ENCODE peak calls at places on chromosomes 2 and 18, in ten cellular contexts. O is fibroblast of villous mesenchyme, D is adrenal gland, S is astrocyte, M is cardiac muscle cell, I is H9, G is AG10803, T is uterus, E is HFF-Myc, L is mucosa of descending colon. X is an unnamed sample.

GRCh38 chr2:45724329-45724728 is 72.9 kb downstream of the PRKCE start:
- DNase-seq in I (no peak), L (no peak), M (no peak), S (no peak), G (no peak), T (no peak), E (no peak), O (no peak), D (no peak), X (no peak)

GRCh38 chr2:212360068-212360460 is 178.5 kb downstream of the ERBB4 start:
- DNase-seq in T (no peak), I (no peak), E (no peak), S (no peak), L (no peak), O (no peak), G (no peak), M (no peak), D (no peak), X (no peak)

GRCh38 chr18:3985664-3986063 is 469.4 kb downstream of the DLGAP1 start:
- DNase-seq in G (peak; percentile 57), S (peak; percentile 91), O (peak; percentile 79), I (no peak), D (no peak), M (peak; percentile 8), T (no peak), E (peak; percentile 43), L (no peak), X (no peak)

GRCh38 chr2:109321570-109321969 is 192.6 kb downstream of the SH3RF3 start:
- DNase-seq in G (peak; percentile 71), T (no peak), E (no peak), L (no peak), O (peak; percentile 85), D (no peak), M (peak; percentile 78), S (no peak), I (no peak), X (no peak)

GRCh38 chr2:24793752-24794477 is 690 bp downstream of the CENPO start:
- DNase-seq in L (no peak), O (peak; percentile 51), I (peak; percentile 46), E (no peak), M (peak; percentile 47), G (no peak), S (peak; percentile 41), T (no peak), D (no peak), X (peak; percentile 37)

GRCh38 chr2:17470855-17471641 is 47.2 kb downstream of the RAD51AP2 start:
- DNase-seq in S (peak; percentile 85), I (peak; percentile 60), M (peak; percentile 48), O (peak; percentile 79), L (no peak), D (no peak), E (no peak), G (peak; percentile 0), T (no peak), X (no peak)

GRCh38 chr2:234559609-234560008 is 62.7 kb upstream of the ARL4C start:
- DNase-seq in I (no peak), T (no peak), G (no peak), M (no peak), D (no peak), E (no peak), S (no peak), O (no peak), L (no peak), X (no peak)

GRCh38 chr2:15170068-15170775 is 390.9 kb downstream of the NBAS start:
- DNase-seq in E (no peak), T (no peak), I (peak; percentile 65), O (no peak), S (peak; percentile 61), D (no peak), M (peak; percentile 65), L (no peak), G (peak; percentile 37), X (peak; percentile 13)

GRCh38 chr2:36606925-36607324 is 9.0 kb upstream of the FEZ2 start:
- DNase-seq in I (no peak), L (no peak), S (no peak), M (no peak), T (no peak), O (no peak), D (no peak), G (no peak), E (no peak), X (no peak)

GRCh38 chr2:36607947-36608346 is 10.0 kb upstream of the FEZ2 start:
- DNase-seq in T (no peak), M (no peak), E (no peak), I (no peak), G (peak; percentile 22), D (no peak), S (no peak), L (no peak), O (no peak), X (no peak)

GRCh38 chr2:36609507-36609906 is 11.5 kb upstream of the FEZ2 start:
- DNase-seq in T (no peak), G (no peak), S (no peak), L (no peak), E (no peak), M (no peak), O (peak; percentile 68), I (no peak), D (no peak), X (no peak)

GRCh38 chr2:36605273-36605672 is 7.3 kb upstream of the FEZ2 start:
- DNase-seq in E (no peak), L (no peak), I (no peak), O (no peak), S (no peak), T (no peak), G (no peak), M (no peak), D (no peak), X (no peak)
- TF ChIP-seq CTCF in E (no peak), L (no peak), I (no peak), O (no peak), S (no peak), T (no peak), G (no peak), M (no peak), D (no peak), X (no peak)

GRCh38 chr2:219278655-219279150 is 463 bp upstream of the DNAJB2 start:
- DNase-seq in G (no peak), E (no peak), L (no peak), O (no peak), T (no peak), D (no peak), M (no peak), I (no peak), S (no peak), X (no peak)

GRCh38 chr2:219277703-219278654 is 1.2 kb upstream of the DNAJB2 start:
- DNase-seq in T (peak; percentile 82), O (peak; percentile 83), D (peak; percentile 81), S (peak; percentile 60), L (peak; percentile 89), I (peak; percentile 94), E (no peak), M (peak; percentile 82), G (peak; percentile 84), X (peak; percentile 79)

GRCh38 chr2:219279916-219280516 is 850 bp downstream of the DNAJB2 start:
- DNase-seq in S (no peak), E (no peak), M (no peak), L (no peak), O (no peak), D (peak; percentile 52), T (no peak), G (no peak), I (no peak), X (no peak)

GRCh38 chr2:219280682-219281081 is 1.5 kb downstream of the DNAJB2 start:
- DNase-seq in T (no peak), I (no peak), O (no peak), M (no peak), L (no peak), S (no peak), D (no peak), G (no peak), E (no peak), X (no peak)

GRCh38 chr2:219279151-219279915 is at the start of gene DNAJB2:
- DNase-seq in T (peak; percentile 99), E (peak; percentile 93), L (peak; percentile 99), G (peak; percentile 99), S (peak; percentile 96), M (peak; percentile 100), I (peak; percentile 97), O (peak; percentile 99), D (peak; percentile 100), X (peak; percentile 95)
- TF ChIP-seq CTCF in T (no peak), E (peak; percentile 15), L (no peak), G (no peak), S (no peak), M (peak; percentile 22), I (no peak), O (peak; percentile 22), D (no peak), X (no peak)

DNA sequence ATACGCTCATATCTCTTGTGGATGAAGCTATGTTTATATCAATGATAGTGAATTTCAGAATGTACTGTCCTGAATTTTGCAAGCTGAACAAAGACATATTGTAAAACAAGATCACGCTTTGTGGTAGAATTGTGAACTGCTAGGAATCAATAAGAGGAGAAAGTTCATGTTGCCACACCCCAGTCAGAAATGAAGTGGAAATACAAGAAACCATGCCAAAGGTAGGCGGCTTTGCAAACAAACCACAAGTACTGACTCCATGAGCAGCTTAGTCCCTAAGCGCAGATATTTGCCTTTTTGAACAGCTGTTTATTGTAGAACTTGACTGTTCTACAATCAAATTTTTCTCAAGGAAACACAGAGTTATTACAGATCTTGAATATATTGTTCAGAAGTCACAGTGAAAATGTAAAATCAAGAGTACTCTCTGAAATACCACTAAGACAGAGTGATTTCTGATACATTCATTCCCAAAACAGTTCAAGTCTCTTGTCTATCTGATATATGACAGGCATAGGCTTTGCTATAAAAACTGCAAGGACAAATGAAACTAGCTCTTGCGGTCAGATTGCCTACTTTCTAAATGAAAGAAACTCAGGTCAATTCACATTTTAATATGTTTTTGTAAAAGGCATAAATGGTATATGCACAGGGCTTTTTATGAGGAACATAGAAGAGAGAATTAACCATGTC is 120.9 kb upstream of the CDH19 start:
- DNase-seq in I (no peak), O (no peak), L (peak; percentile 24), M (peak; percentile 80), T (no peak), E (no peak), S (peak; percentile 24), G (no peak), D (no peak), X (no peak)
- TF ChIP-seq CTCF in I (no peak), O (no peak), L (no peak), M (no peak), T (no peak), E (no peak), S (no peak), G (no peak), D (no peak), X (no peak)

GRCh38 chr2:218039171-218039570 is 29.9 kb upstream of the RUFY4 start:
- DNase-seq in T (no peak), O (no peak), D (no peak), E (no peak), S (peak; percentile 87), L (no peak), I (no peak), M (no peak), G (peak; percentile 44), X (no peak)

GRCh38 chr2:218035463-218036100 is 32.8 kb upstream of the TNS1 start:
- DNase-seq in G (no peak), D (no peak), E (no peak), O (no peak), I (no peak), L (no peak), T (no peak), M (no peak), S (no peak), X (no peak)

GRCh38 chr2:218033590-218034496 is 31.0 kb upstream of the TNS1 start:
- DNase-seq in I (peak; percentile 58), S (no peak), L (no peak), E (no peak), D (no peak), M (no peak), T (no peak), G (no peak), O (no peak), X (peak; percentile 44)

GRCh38 chr2:218033208-218033589 is 30.4 kb upstream of the TNS1 start:
- DNase-seq in G (no peak), L (no peak), I (peak; percentile 23), E (no peak), D (no peak), S (no peak), O (no peak), M (no peak), T (no peak), X (no peak)

DNA sequence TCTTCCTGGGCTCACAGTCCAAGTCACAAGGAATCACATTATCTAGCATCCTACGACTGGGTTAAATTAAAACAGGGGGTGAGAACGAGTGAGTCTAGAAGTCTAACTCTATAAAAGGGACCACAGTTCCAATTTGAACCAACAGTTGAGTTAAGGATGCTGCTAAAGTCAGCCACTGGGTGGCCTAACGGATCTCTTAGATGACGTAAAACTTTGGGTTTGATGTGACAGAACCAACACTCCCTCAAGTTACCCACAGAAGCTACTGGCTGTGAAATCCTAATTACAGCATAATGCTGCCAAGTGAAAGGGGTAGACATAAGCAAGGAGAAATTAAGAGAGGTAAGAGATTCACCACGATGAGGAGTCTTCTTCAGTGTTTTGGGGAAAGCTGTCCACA is 32.7 kb upstream of the RUFY4 start:
- DNase-seq in S (no peak), G (no peak), O (peak; percentile 12), T (no peak), M (no peak), D (no peak), I (no peak), E (no peak), L (no peak), X (no peak)
- TF ChIP-seq CTCF in S (peak; percentile 18), G (peak; percentile 16), O (peak; percentile 22), T (no peak), M (no peak), D (no peak), I (peak; percentile 42), E (no peak), L (no peak), X (no peak)

X was measured in endothelial cell.